ENCODE peak calls at places on chromosomes 13 and 19, in six cellular contexts. K is psoas muscle; C is CD4-positive, alpha-beta memory T cell; Y is SK-N-DZ; F is MG63; N is M059J. J is an unnamed sample.

GRCh38 chr19:29665215-29665825 is at the start of gene PLEKHF1:
- DNase-seq in N (peak), Y (peak), K (peak), C (peak), F (peak), J (peak)

GRCh38 chr19:14686411-14686810 is 3.4 kb upstream of the ZNF333 start:
- DNase-seq in C (peak), K (no peak), F (no peak), Y (no peak), N (peak), J (no peak)

GRCh38 chr13:27966641-27967202 is 2.4 kb downstream of the CDX2 start:
- DNase-seq in N (no peak), F (no peak), C (no peak), K (no peak), Y (no peak), J (no peak)

GRCh38 chr19:45507864-45508680 is 793 bp downstream of the VASP start:
- DNase-seq in K (peak), Y (no peak), C (no peak), N (peak), F (peak), J (no peak)

GRCh38 chr19:41373993-41374392 is 2.3 kb upstream of the TMEM91 start:
- DNase-seq in K (peak), C (no peak), F (peak), Y (no peak), N (peak), J (no peak)

GRCh38 chr19:16233081-16233776 is 35.5 kb downstream of the AP1M1 start:
- DNase-seq in N (no peak), C (no peak), Y (no peak), K (no peak), F (no peak), J (no peak)

GRCh38 chr13:67440240-67440639 is 210.1 kb upstream of the PCDH9 start:
- DNase-seq in N (no peak), Y (no peak), C (no peak), F (no peak), K (no peak), J (no peak)

GRCh38 chr13:51818771-51819511 is 15.0 kb upstream of the DHRS12 start:
- DNase-seq in Y (no peak), N (peak), K (peak), C (no peak), F (peak), J (no peak)

GRCh38 chr13:112506046-112506445 is 81.9 kb downstream of the TUBGCP3 start:
- DNase-seq in C (no peak), Y (no peak), K (no peak), F (no peak), N (peak), J (no peak)

GRCh38 chr13:32222046-32222676 is 93.0 kb downstream of the ZAR1L start:
- DNase-seq in Y (no peak), C (no peak), N (no peak), K (no peak), F (no peak), J (no peak)

GRCh38 chr13:100069278-100069677 is 19.6 kb upstream of the PCCA start:
- DNase-seq in N (no peak), C (no peak), Y (no peak), K (no peak), F (no peak), J (no peak)

GRCh38 chr13:19910336-19911072 is 47.1 kb upstream of the ZMYM5 start:
- DNase-seq in K (no peak), Y (no peak), F (peak), C (no peak), N (peak), J (no peak)

GRCh38 chr13:35347679-35348205 is 128.7 kb downstream of the MAB21L1 start:
- DNase-seq in N (no peak), F (no peak), C (no peak), Y (peak), K (no peak), J (no peak)

GRCh38 chr13:99931462-99931861 is 40.1 kb downstream of the ZIC5 start:
- DNase-seq in F (no peak), N (no peak), Y (no peak), K (no peak), C (no peak), J (no peak)

GRCh38 chr19:3881272-3882040 is 971 bp downstream of the ATCAY start:
- DNase-seq in Y (peak), K (no peak), C (no peak), N (no peak), F (no peak), J (no peak)

GRCh38 chr13:108855737-108856387 is 226.5 kb downstream of the MYO16 start:
- DNase-seq in N (no peak), K (no peak), C (no peak), Y (no peak), F (no peak), J (no peak)

GRCh38 chr13:33153421-33154381 is 131.9 kb downstream of the STARD13 start:
- DNase-seq in C (no peak), K (peak), F (peak), N (no peak), Y (no peak), J (no peak)

GRCh38 chr13:29803221-29803620 is 47.2 kb downstream of the UBL3 start:
- DNase-seq in F (no peak), C (no peak), K (no peak), Y (no peak), N (no peak), J (no peak)

GRCh38 chr13:21637296-21637695 is 33.3 kb upstream of the MICU2 start:
- DNase-seq in C (peak), N (peak), F (peak), K (no peak), Y (no peak), J (no peak)

GRCh38 chr19:29583196-29584006 is 22.7 kb upstream of the POP4 start:
- DNase-seq in F (no peak), K (no peak), Y (no peak), N (peak), C (no peak), J (no peak)

GRCh38 chr19:19661675-19662251 is 1.7 kb downstream of the ATP13A1 start:
- DNase-seq in Y (no peak), C (peak), K (no peak), F (no peak), N (no peak), J (no peak)

GRCh38 chr13:32092471-32092870 is 60.9 kb downstream of the FRY start:
- DNase-seq in K (no peak), Y (no peak), N (no peak), C (no peak), F (no peak), J (no peak)

GRCh38 chr19:38842439-38843174 is 7.2 kb downstream of the HNRNPL start:
- DNase-seq in N (no peak), F (no peak), C (no peak), Y (no peak), K (no peak), J (no peak)

GRCh38 chr19:38862321-38863059 is 12.7 kb upstream of the HNRNPL start:
- DNase-seq in F (no peak), K (peak), C (no peak), N (peak), Y (peak), J (peak)

GRCh38 chr13:94583926-94584325 is 12.0 kb downstream of the TGDS start:
- DNase-seq in F (no peak), K (no peak), Y (no peak), N (no peak), C (no peak), J (no peak)

J was measured in breast epithelium.